ENCODE peak calls at places on chromosomes 4 and X, in nine cellular contexts. J is activated T-cell treated with anti-CD3 and anti-CD28 coated beads, Interleukin-2, amount 50 U/mL, for 24 hours; Q is stimulated activated CD8-positive, alpha-beta memory T cell treated with anti-CD3 and anti-CD28 coated beads, Interleukin-2, amount 100 ng/mL, for 1 hour; R is iPS-NIHi11; P is cardiac fibroblast; X is T-helper 2 cell; I is kidney glomerular epithelial cell; A is AG04450; U is NCI-H446. B is an unnamed sample.

GRCh38 chrX:97860206-97860605 is 976.5 kb downstream of the RPA4 start:
- DNase-seq in J (no peak), Q (no peak), R (no peak), P (no peak), X (no peak), I (peak), A (peak), U (no peak), B (peak)

GRCh38 chrX:146278381-146278780 is 460.8 kb downstream of the SLITRK2 start:
- DNase-seq in J (no peak), Q (no peak), R (no peak), P (no peak), X (no peak), I (no peak), A (no peak), U (no peak), B (no peak)

GRCh38 chr4:89535251-89535650 is 227.7 kb upstream of the GPRIN3 start:
- DNase-seq in J (no peak), Q (no peak), R (no peak), P (no peak), X (no peak), I (no peak), A (no peak), U (no peak), B (no peak)

GRCh38 chrX:70432936-70433847 is 10.1 kb downstream of the GDPD2 start:
- DNase-seq in J (no peak), Q (no peak), R (no peak), P (no peak), X (no peak), I (no peak), A (no peak), U (no peak), B (no peak)

GRCh38 chrX:29617276-29617675 is 598.1 kb upstream of the MAGEB2 start:
- DNase-seq in J (no peak), Q (no peak), R (no peak), P (peak), X (no peak), I (peak), A (no peak), U (no peak), B (no peak)

GRCh38 chrX:140524556-140524955 is 19.7 kb upstream of the SOX3 start:
- DNase-seq in J (no peak), Q (no peak), R (no peak), P (peak), X (no peak), I (no peak), A (no peak), U (no peak), B (no peak)

GRCh38 chr4:118740869-118741268 is 55.7 kb downstream of the METTL14 start:
- DNase-seq in J (no peak), Q (no peak), R (no peak), P (peak), X (no peak), I (peak), A (no peak), U (no peak), B (no peak)

GRCh38 chrX:1138476-1138875 is 74.0 kb downstream of the CRLF2 start:
- DNase-seq in J (no peak), Q (no peak), R (no peak), P (no peak), X (no peak), I (no peak), A (no peak), U (no peak), B (no peak)

GRCh38 chrX:14032383-14032782 is 2.7 kb upstream of the GEMIN8 start:
- DNase-seq in J (peak), Q (peak), R (peak), P (peak), X (peak), I (peak), A (peak), U (peak), B (no peak)

GRCh38 chrX:11407331-11408110 is 114.3 kb downstream of the AMELX start:
- DNase-seq in J (no peak), Q (no peak), R (no peak), P (no peak), X (no peak), I (no peak), A (no peak), U (no peak), B (no peak)

GRCh38 chr4:78565971-78566372 is 14.4 kb downstream of the ANXA3 start:
- DNase-seq in J (no peak), Q (no peak), R (peak), P (peak), X (no peak), I (peak), A (no peak), U (no peak), B (no peak)

GRCh38 chrX:84501798-84502628 is at the start of gene HDX:
- DNase-seq in J (peak), Q (peak), R (peak), P (peak), X (peak), I (peak), A (peak), U (peak), B (peak)

GRCh38 chr4:55445921-55446577 is 50.3 kb downstream of the TMEM165 start:
- DNase-seq in J (no peak), Q (no peak), R (no peak), P (peak), X (no peak), I (peak), A (peak), U (no peak), B (no peak)

GRCh38 chr4:2280531-2281300 is 18.8 kb upstream of the MXD4 start:
- DNase-seq in J (no peak), Q (no peak), R (no peak), P (no peak), X (no peak), I (no peak), A (no peak), U (no peak), B (no peak)

GRCh38 chr4:110683600-110683999 is 60.7 kb upstream of the PITX2 start:
- DNase-seq in J (no peak), Q (no peak), R (no peak), P (no peak), X (no peak), I (no peak), A (no peak), U (no peak), B (no peak)

GRCh38 chr4:81954266-81954665 is 419.5 kb downstream of the HNRNPD start:
- DNase-seq in J (no peak), Q (no peak), R (no peak), P (no peak), X (no peak), I (no peak), A (no peak), U (no peak), B (no peak)

GRCh38 chr4:38152305-38152704 is 192.1 kb downstream of the PTTG2 start:
- DNase-seq in J (no peak), Q (no peak), R (no peak), P (no peak), X (no peak), I (no peak), A (no peak), U (no peak), B (no peak)

GRCh38 chr4:77501240-77501639 is 104.4 kb upstream of the CXCL13 start:
- DNase-seq in J (no peak), Q (no peak), R (no peak), P (no peak), X (no peak), I (no peak), A (no peak), U (no peak), B (no peak)

GRCh38 chr4:53450773-53451172 is 73.3 kb downstream of the FIP1L1 start:
- DNase-seq in J (no peak), Q (no peak), R (no peak), P (no peak), X (no peak), I (no peak), A (no peak), U (no peak), B (no peak)

GRCh38 chr4:6385288-6385687 is 87.1 kb downstream of the PPP2R2C start:
- DNase-seq in J (no peak), Q (no peak), R (no peak), P (no peak), X (no peak), I (no peak), A (no peak), U (no peak), B (no peak)

GRCh38 chrX:3346436-3347329 is at the start of gene MXRA5:
- DNase-seq in J (no peak), Q (no peak), R (peak), P (peak), X (no peak), I (no peak), A (no peak), U (no peak), B (peak)

GRCh38 chrX:39519213-39519544 is 578.6 kb downstream of the BCOR start:
- DNase-seq in J (no peak), Q (no peak), R (no peak), P (peak), X (no peak), I (no peak), A (no peak), U (peak), B (no peak)

GRCh38 chr4:77665381-77666069 is 59.9 kb downstream of the CXCL13 start:
- DNase-seq in J (no peak), Q (no peak), R (no peak), P (no peak), X (no peak), I (no peak), A (no peak), U (no peak), B (no peak)

GRCh38 chrX:28787206-28787605 is 200.0 kb downstream of the IL1RAPL1 start:
- DNase-seq in J (no peak), Q (no peak), R (no peak), P (peak), X (no peak), I (peak), A (peak), U (no peak), B (no peak)

GRCh38 chr4:6768539-6768905 is 14.0 kb upstream of the KIAA0232 start:
- DNase-seq in J (no peak), Q (no peak), R (no peak), P (peak), X (no peak), I (no peak), A (no peak), U (no peak), B (no peak)

GRCh38 chr4:152594981-152595916 is 59.4 kb upstream of the FBXW7 start:
- DNase-seq in J (no peak), Q (no peak), R (no peak), P (no peak), X (no peak), I (no peak), A (no peak), U (no peak), B (no peak)

GRCh38 chr4:150155391-150155790 is 77.1 kb downstream of the DCLK2 start:
- DNase-seq in J (no peak), Q (no peak), R (no peak), P (no peak), X (no peak), I (no peak), A (no peak), U (no peak), B (no peak)